ENCODE peak calls at places on chromosomes 13 and 19, in six cellular contexts. V is NCI-H1930; C is endothelial cell; T is HFFc6; I is stimulated activated CD4-positive, alpha-beta T cell treated with anti-CD3 and anti-CD28 coated beads, Interleukin-15, amount 100 ng/mL, for 1 hour; S is memory B cell. H is an unnamed sample.

GRCh38 chr19:17159466-17160393 is 55.4 kb upstream of the USE1 start:
- DNase-seq in V (no peak), C (no peak), T (peak), I (no peak), S (no peak), H (no peak)

GRCh38 chr19:6793411-6793810 is 20.9 kb downstream of the VAV1 start:
- DNase-seq in V (no peak), C (no peak), T (no peak), I (no peak), S (no peak), H (no peak)

GRCh38 chr13:101473458-101473857 is 21.0 kb downstream of the ITGBL1 start:
- DNase-seq in V (no peak), C (no peak), T (peak), I (no peak), S (no peak), H (no peak)

GRCh38 chr13:111949311-111949710 is 117.6 kb upstream of the SOX1 start:
- DNase-seq in V (no peak), C (no peak), T (no peak), I (no peak), S (no peak), H (no peak)

GRCh38 chr19:35334064-35334753 is 5.2 kb downstream of the CD22 start:
- DNase-seq in V (no peak), C (no peak), T (no peak), I (no peak), S (no peak), H (no peak)

GRCh38 chr19:32857584-32857983 is 12.0 kb downstream of the SLC7A9 start:
- DNase-seq in V (no peak), C (no peak), T (no peak), I (no peak), S (no peak), H (no peak)

GRCh38 chr13:99805361-99805760 is 166.2 kb downstream of the ZIC5 start:
- DNase-seq in V (no peak), C (peak), T (no peak), I (no peak), S (no peak), H (no peak)

GRCh38 chr19:4990306-4990705 is 21.4 kb downstream of the KDM4B start:
- DNase-seq in V (no peak), C (no peak), T (no peak), I (no peak), S (no peak), H (no peak)

GRCh38 chr13:97108535-97108910 is 113.6 kb upstream of the MBNL2 start:
- DNase-seq in V (no peak), C (no peak), T (no peak), I (no peak), S (no peak), H (peak)

GRCh38 chr19:51185868-51186215 is 39.0 kb upstream of the CD33 start:
- DNase-seq in V (no peak), C (no peak), T (no peak), I (no peak), S (no peak), H (no peak)

GRCh38 chr19:58353717-58354477 is 605 bp upstream of the A1BG start:
- DNase-seq in V (no peak), C (no peak), T (no peak), I (no peak), S (no peak), H (no peak)

GRCh38 chr13:49759503-49759902 is 33.0 kb downstream of the KPNA3 start:
- DNase-seq in V (no peak), C (no peak), T (no peak), I (no peak), S (no peak), H (no peak)

GRCh38 chr19:15779756-15780476 is 7.5 kb upstream of the OR10H5 start:
- DNase-seq in V (no peak), C (no peak), T (no peak), I (no peak), S (no peak), H (no peak)

GRCh38 chr13:39663958-39664357 is 8.5 kb downstream of the COG6 start:
- DNase-seq in V (no peak), C (no peak), T (no peak), I (no peak), S (no peak), H (no peak)

GRCh38 chr13:99536023-99536422 is 34.8 kb downstream of the TM9SF2 start:
- DNase-seq in V (no peak), C (no peak), T (no peak), I (no peak), S (no peak), H (no peak)

GRCh38 chr13:45063261-45063870 is 56.9 kb upstream of the GTF2F2 start:
- DNase-seq in V (no peak), C (no peak), T (peak), I (no peak), S (no peak), H (no peak)

GRCh38 chr13:31786011-31786410 is 46.7 kb downstream of the RXFP2 start:
- DNase-seq in V (no peak), C (no peak), T (no peak), I (no peak), S (no peak), H (no peak)

GRCh38 chr19:51031220-51031879 is 3.5 kb downstream of the KLK12 start:
- DNase-seq in V (no peak), C (no peak), T (no peak), I (no peak), S (no peak), H (no peak)

GRCh38 chr19:7978196-7978825 is 27.1 kb downstream of the ELAVL1 start:
- DNase-seq in V (no peak), C (no peak), T (no peak), I (no peak), S (no peak), H (no peak)

GRCh38 chr19:927707-928401 is 2.0 kb downstream of the ARID3A start:
- DNase-seq in V (no peak), C (no peak), T (no peak), I (no peak), S (no peak), H (no peak)

GRCh38 chr13:21933001-21933400 is 262.1 kb downstream of the FGF9 start:
- DNase-seq in V (no peak), C (no peak), T (no peak), I (no peak), S (no peak), H (no peak)

GRCh38 chr13:45728759-45729158 is 26.6 kb downstream of the CBY2 start:
- DNase-seq in V (no peak), C (peak), T (no peak), I (no peak), S (no peak), H (peak)

GRCh38 chr13:99812611-99813010 is 159.0 kb downstream of the ZIC5 start:
- DNase-seq in V (no peak), C (no peak), T (peak), I (no peak), S (no peak), H (no peak)

GRCh38 chr13:81874681-81875661 is 1534.0 kb upstream of the SPRY2 start:
- DNase-seq in V (no peak), C (no peak), T (no peak), I (no peak), S (no peak), H (no peak)

GRCh38 chr13:38979891-38980627 is 10.6 kb downstream of the STOML3 start:
- DNase-seq in V (peak), C (no peak), T (no peak), I (no peak), S (no peak), H (no peak)

GRCh38 chr19:57262044-57262443 is 18.2 kb upstream of the ZNF460 start:
- DNase-seq in V (no peak), C (no peak), T (no peak), I (no peak), S (no peak), H (no peak)

GRCh38 chr19:1125601-1126533 is 22.1 kb downstream of the GPX4 start:
- DNase-seq in V (no peak), C (no peak), T (no peak), I (no peak), S (no peak), H (no peak)

GRCh38 chr19:35030257-35031071 is at the start of gene SCN1B:
- DNase-seq in V (peak), C (peak), T (peak), I (peak), S (no peak), H (peak)